ENCODE peak calls at places on chromosomes 1 and 21, in ten cellular contexts. Y is IMR-90, A is cardiac muscle cell, F is left ventricle myocardium inferior, V is body of pancreas, B is kidney, Z is prostate gland, I is SJSA1, H is substantia nigra, D is mesenchymal stem cell. M is an unnamed sample.

GRCh38 chr1:12424150-12424549 is 193.9 kb downstream of the DHRS3 start:
- DNase-seq in Y (peak; percentile 80), A (peak; percentile 73), F (no peak), V (no peak), B (no peak), Z (no peak), I (no peak), H (no peak), D (no peak), M (no peak)

GRCh38 chr21:42227909-42228708 is 9.2 kb downstream of the ABCG1 start:
- DNase-seq in Y (peak; percentile 91), A (peak; percentile 91), F (peak; percentile 91), V (peak; percentile 65), B (peak; percentile 95), Z (peak; percentile 39), I (peak; percentile 94), H (peak; percentile 61), D (peak; percentile 92), M (peak; percentile 85)

GRCh38 chr1:183877321-183877720 is 72.4 kb downstream of the RGL1 start:
- DNase-seq in Y (peak; percentile 31), A (peak; percentile 86), F (peak; percentile 46), V (peak; percentile 54), B (peak; percentile 79), Z (peak; percentile 82), I (peak; percentile 61), H (peak; percentile 59), D (no peak), M (no peak)

GRCh38 chr1:115744876-115745275 is 23.6 kb downstream of the CASQ2 start:
- DNase-seq in Y (no peak), A (no peak), F (no peak), V (no peak), B (no peak), Z (no peak), I (no peak), H (no peak), D (no peak), M (no peak)

GRCh38 chr21:46119565-46120271 is 21.8 kb downstream of the COL6A2 start:
- DNase-seq in Y (no peak), A (no peak), F (peak; percentile 11), V (peak; percentile 7), B (peak; percentile 71), Z (no peak), I (peak; percentile 41), H (no peak), D (no peak), M (no peak)

GRCh38 chr1:185350027-185350442 is 33.0 kb upstream of the IVNS1ABP start:
- DNase-seq in Y (no peak), A (no peak), F (no peak), V (no peak), B (no peak), Z (no peak), I (no peak), H (no peak), D (no peak), M (no peak)

GRCh38 chr1:230569201-230569600 is 73.1 kb upstream of the COG2 start:
- DNase-seq in Y (no peak), A (no peak), F (no peak), V (no peak), B (no peak), Z (no peak), I (no peak), H (no peak), D (no peak), M (no peak)

GRCh38 chr1:218521414-218522169 is 176.5 kb downstream of the TGFB2 start:
- DNase-seq in Y (peak; percentile 21), A (peak; percentile 24), F (no peak), V (peak; percentile 27), B (no peak), Z (peak; percentile 19), I (peak; percentile 50), H (peak; percentile 25), D (no peak), M (no peak)

GRCh38 chr1:45802343-45803298 is 791 bp upstream of the MAST2 start:
- DNase-seq in Y (peak; percentile 99), A (peak; percentile 94), F (peak; percentile 68), V (peak; percentile 85), B (peak; percentile 93), Z (peak; percentile 16), I (peak; percentile 94), H (peak; percentile 33), D (peak; percentile 99), M (peak; percentile 68)

GRCh38 chr1:151574575-151575529 is 34.7 kb downstream of the TUFT1 start:
- DNase-seq in Y (peak; percentile 87), A (peak; percentile 84), F (no peak), V (no peak), B (no peak), Z (no peak), I (peak; percentile 87), H (no peak), D (peak; percentile 44), M (peak; percentile 73)

GRCh38 chr1:207606362-207606755 is 38.6 kb upstream of the CR1L start:
- DNase-seq in Y (no peak), A (no peak), F (no peak), V (no peak), B (no peak), Z (no peak), I (no peak), H (no peak), D (no peak), M (no peak)

GRCh38 chr1:62295921-62296451 is 23.2 kb downstream of the KANK4 start:
- DNase-seq in Y (peak; percentile 38), A (peak; percentile 68), F (no peak), V (no peak), B (no peak), Z (no peak), I (no peak), H (no peak), D (peak; percentile 26), M (no peak)

GRCh38 chr1:3139451-3139852 is 70.4 kb downstream of the PRDM16 start:
- DNase-seq in Y (no peak), A (no peak), F (no peak), V (no peak), B (no peak), Z (no peak), I (no peak), H (no peak), D (no peak), M (no peak)
- H3K27ac ChIP-seq in Y (no peak overlapping the region), A (peak overlapping the region; percentile 62), F (peak overlapping the region; percentile 44), V (peak overlapping the region; percentile 62), B (no peak overlapping the region), Z (no peak overlapping the region), I (no peak overlapping the region), H (no peak overlapping the region), D (no peak overlapping the region), M (no peak overlapping the region)

GRCh38 chr1:180945151-180945550 is 32.5 kb downstream of the KIAA1614 start:
- DNase-seq in Y (no peak), A (no peak), F (no peak), V (no peak), B (no peak), Z (no peak), I (no peak), H (no peak), D (no peak), M (no peak)

GRCh38 chr1:180946537-180947507 is 34.1 kb downstream of the KIAA1614 start:
- DNase-seq in Y (no peak), A (no peak), F (no peak), V (no peak), B (peak; percentile 44), Z (no peak), I (no peak), H (no peak), D (no peak), M (no peak)

GRCh38 chr1:180947901-180948311 is 35.2 kb downstream of the KIAA1614 start:
- DNase-seq in Y (no peak), A (no peak), F (no peak), V (no peak), B (peak; percentile 54), Z (no peak), I (no peak), H (no peak), D (no peak), M (no peak)

GRCh38 chr1:180946056-180946455 is 33.4 kb downstream of the KIAA1614 start:
- DNase-seq in Y (no peak), A (no peak), F (no peak), V (no peak), B (peak; percentile 26), Z (peak; percentile 20), I (no peak), H (no peak), D (no peak), M (no peak)

DNA sequence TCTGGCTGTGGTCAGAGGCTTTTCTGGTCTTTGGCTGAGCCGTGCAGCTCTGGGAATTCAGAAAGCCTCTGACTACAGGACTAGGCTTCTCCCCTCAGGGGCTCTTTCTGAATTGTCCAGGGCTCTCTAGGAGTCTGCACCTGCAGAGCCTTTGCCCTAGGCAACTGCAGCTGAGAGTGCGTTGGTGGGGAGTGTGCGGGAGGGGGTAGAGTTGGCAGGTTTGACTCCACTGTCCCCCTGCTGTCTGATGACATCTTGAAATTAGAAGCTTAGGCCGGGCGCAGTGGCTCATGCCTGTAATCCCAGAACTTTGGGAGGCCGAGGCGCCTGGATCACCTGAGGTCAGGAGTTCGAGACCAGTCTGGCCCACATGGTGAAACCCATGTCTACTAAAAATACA is 32.9 kb downstream of the KIAA1614 start:
- DNase-seq in Y (no peak), A (no peak), F (no peak), V (no peak), B (no peak), Z (no peak), I (no peak), H (no peak), D (no peak), M (no peak)
- H3K27ac ChIP-seq in Y (no peak overlapping the region), A (no peak overlapping the region), F (no peak overlapping the region), V (no peak overlapping the region), B (no peak overlapping the region), Z (no peak overlapping the region), I (no peak overlapping the region), H (no peak overlapping the region), D (no peak overlapping the region), M (no peak overlapping the region)

DNA sequence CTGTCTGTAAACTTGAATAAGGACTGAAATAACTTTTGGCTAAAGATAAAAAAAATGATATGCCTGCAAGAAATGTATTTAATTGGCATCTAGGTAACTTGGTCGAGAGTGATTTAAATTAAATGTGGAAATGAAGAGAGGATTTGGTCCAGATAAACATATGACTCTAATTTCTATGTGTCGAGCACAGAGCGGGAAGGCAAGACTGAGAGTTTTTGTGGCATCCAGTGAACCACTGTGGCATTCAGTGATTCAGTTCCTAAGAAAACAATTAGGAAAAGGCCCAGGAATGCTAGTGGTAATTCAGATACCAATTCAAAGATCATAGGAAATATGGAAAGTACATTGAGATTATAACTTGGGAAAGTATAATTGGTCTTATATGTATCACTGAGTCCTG is 39.6 kb downstream of the PDE4B start:
- DNase-seq in Y (peak; percentile 72), A (no peak), F (no peak), V (no peak), B (no peak), Z (no peak), I (no peak), H (no peak), D (no peak), M (no peak)
- H3K27ac ChIP-seq in Y (no peak overlapping the region), A (no peak overlapping the region), F (no peak overlapping the region), V (no peak overlapping the region), B (no peak overlapping the region), Z (no peak overlapping the region), I (no peak overlapping the region), H (no peak overlapping the region), D (no peak overlapping the region), M (no peak overlapping the region)

DNA sequence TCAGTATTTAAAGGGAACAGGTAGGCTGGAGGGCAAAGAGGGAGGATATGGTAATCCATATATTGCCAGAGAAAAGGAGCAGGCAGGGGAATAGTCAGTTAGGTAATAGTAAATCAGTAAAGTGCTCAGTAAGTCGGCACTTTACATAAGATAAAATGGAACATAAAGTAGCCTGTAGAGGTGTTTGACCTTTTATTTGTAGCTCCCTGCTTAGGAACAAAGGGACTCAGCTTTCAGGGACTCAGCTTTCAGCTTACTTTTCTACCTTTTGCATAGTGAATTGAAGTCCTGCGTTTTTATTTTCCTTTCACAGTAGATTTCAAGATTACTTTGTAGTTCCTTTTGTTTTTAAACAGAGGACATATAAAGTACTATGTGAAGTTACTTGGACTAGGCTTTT is 87.3 kb downstream of the ITSN1 start:
- DNase-seq in Y (no peak), A (no peak), F (no peak), V (no peak), B (no peak), Z (no peak), I (no peak), H (no peak), D (no peak), M (no peak)
- H3K27ac ChIP-seq in Y (no peak overlapping the region), A (no peak overlapping the region), F (no peak overlapping the region), V (no peak overlapping the region), B (no peak overlapping the region), Z (no peak overlapping the region), I (no peak overlapping the region), H (no peak overlapping the region), D (no peak overlapping the region), M (no peak overlapping the region)

M was measured in epithelial cell of prostate.